ENCODE peak calls at places on chromosomes 1 and 21, in four cellular contexts. One of them, this sample, is unnamed.

GRCh38 chr1:6999826-7000225 is 214.6 kb downstream of the CAMTA1 start:
- DNase-seq in NCI-H1092: no peak
- DNase-seq in hypothalamus: no peak
- DNase-seq in MV-4-11: no peak
- DNase-seq in this sample: no peak

GRCh38 chr1:156394835-156395461 is 25.9 kb downstream of the RHBG start:
- DNase-seq in NCI-H1092: peak; percentile 17
- DNase-seq in hypothalamus: no peak
- DNase-seq in MV-4-11: peak; percentile 68
- DNase-seq in this sample: no peak

GRCh38 chr21:26909972-26910371 is 56.9 kb downstream of the ADAMTS5 start:
- DNase-seq in NCI-H1092: no peak
- DNase-seq in hypothalamus: no peak
- DNase-seq in MV-4-11: no peak
- DNase-seq in this sample: no peak

GRCh38 chr1:220880726-220881506 is 1.7 kb downstream of the HLX start:
- DNase-seq in NCI-H1092: no peak
- DNase-seq in hypothalamus: no peak
- DNase-seq in MV-4-11: peak; percentile 89
- DNase-seq in this sample: no peak

GRCh38 chr1:223233410-223234163 is 90.5 kb upstream of the TLR5 start:
- DNase-seq in NCI-H1092: no peak
- DNase-seq in hypothalamus: no peak
- DNase-seq in MV-4-11: no peak
- DNase-seq in this sample: no peak

GRCh38 chr1:203421246-203421645 is 54.4 kb upstream of the PRELP start:
- DNase-seq in NCI-H1092: no peak
- DNase-seq in hypothalamus: no peak
- DNase-seq in MV-4-11: no peak
- DNase-seq in this sample: no peak

GRCh38 chr1:56302878-56303277 is 276.5 kb downstream of the PLPP3 start:
- DNase-seq in NCI-H1092: no peak
- DNase-seq in hypothalamus: no peak
- DNase-seq in MV-4-11: no peak
- DNase-seq in this sample: no peak

GRCh38 chr1:31875636-31876236 is 59.9 kb upstream of the SPOCD1 start:
- DNase-seq in NCI-H1092: no peak
- DNase-seq in hypothalamus: no peak
- DNase-seq in MV-4-11: no peak
- DNase-seq in this sample: no peak

GRCh38 chr1:206734499-206735142 is 36.0 kb upstream of the IL19 start:
- DNase-seq in NCI-H1092: no peak
- DNase-seq in hypothalamus: no peak
- DNase-seq in MV-4-11: no peak
- DNase-seq in this sample: peak; percentile 90

GRCh38 chr1:8133657-8134430 is 107.7 kb upstream of the ERRFI1 start:
- DNase-seq in NCI-H1092: no peak
- DNase-seq in hypothalamus: no peak
- DNase-seq in MV-4-11: peak; percentile 50
- DNase-seq in this sample: no peak

GRCh38 chr1:225658041-225658440 is 5.1 kb upstream of the ENAH start:
- DNase-seq in NCI-H1092: no peak
- DNase-seq in hypothalamus: no peak
- DNase-seq in MV-4-11: no peak
- DNase-seq in this sample: no peak

GRCh38 chr1:25566730-25567341 is 23.4 kb downstream of the LDLRAP1 start:
- DNase-seq in NCI-H1092: peak; percentile 43
- DNase-seq in hypothalamus: peak; percentile 52
- DNase-seq in MV-4-11: no peak
- DNase-seq in this sample: no peak

GRCh38 chr1:64248065-64248464 is 44.6 kb downstream of the UBE2U start:
- DNase-seq in NCI-H1092: no peak
- DNase-seq in hypothalamus: no peak
- DNase-seq in MV-4-11: no peak
- DNase-seq in this sample: no peak